ENCODE peak calls at places on chromosomes 4 and X, in four cellular contexts. One of them, this sample, is unnamed.
A peak's percentile ranks its signal among the peaks of the same experiment; 100 is the strongest.

GRCh38 chr4:529563-529962 is 30.6 kb downstream of the PIGG start:
- DNase-seq in activated B cell treated with CpG ODN at 0.5 μM for 24 hours: no peak
- DNase-seq in stomach: no peak
- DNase-seq in cardiac muscle cell: no peak
- DNase-seq in this sample: no peak

GRCh38 chrX:7147978-7148824 is at the start of gene PUDP:
- DNase-seq in stomach: peak; percentile 95
- DNase-seq in cardiac muscle cell: peak; percentile 82
- DNase-seq in activated B cell treated with CpG ODN at 0.5 μM for 24 hours: peak; percentile 80
- DNase-seq in this sample: peak; percentile 35

GRCh38 chrX:106698693-106699092 is 27.8 kb upstream of the RNF128 start:
- DNase-seq in stomach: no peak
- DNase-seq in cardiac muscle cell: peak; percentile 25
- DNase-seq in activated B cell treated with CpG ODN at 0.5 μM for 24 hours: no peak
- DNase-seq in this sample: no peak

GRCh38 chr4:8278009-8278395 is 8.4 kb downstream of the HTRA3 start:
- DNase-seq in stomach: no peak
- DNase-seq in cardiac muscle cell: peak; percentile 36
- DNase-seq in activated B cell treated with CpG ODN at 0.5 μM for 24 hours: no peak
- DNase-seq in this sample: no peak

GRCh38 chr4:1872918-1873269 is 1.7 kb downstream of the NSD2 start:
- DNase-seq in activated B cell treated with CpG ODN at 0.5 μM for 24 hours: no peak
- DNase-seq in cardiac muscle cell: peak; percentile 37
- DNase-seq in stomach: no peak
- DNase-seq in this sample: no peak

GRCh38 chrX:46918434-46918833 is 6.2 kb downstream of the JADE3 start:
- DNase-seq in activated B cell treated with CpG ODN at 0.5 μM for 24 hours: no peak
- DNase-seq in cardiac muscle cell: no peak
- DNase-seq in stomach: peak; percentile 35
- DNase-seq in this sample: no peak

GRCh38 chrX:74325130-74326059 is 21.4 kb downstream of the ZCCHC13 start:
- DNase-seq in stomach: no peak
- DNase-seq in cardiac muscle cell: no peak
- DNase-seq in activated B cell treated with CpG ODN at 0.5 μM for 24 hours: no peak
- DNase-seq in this sample: no peak

GRCh38 chr4:1523506-1523905 is 117.3 kb upstream of the NKX1-1 start:
- DNase-seq in activated B cell treated with CpG ODN at 0.5 μM for 24 hours: no peak
- DNase-seq in cardiac muscle cell: no peak
- DNase-seq in stomach: no peak
- DNase-seq in this sample: no peak

GRCh38 chr4:176256921-176257320 is 12.1 kb downstream of the ASB5 start:
- DNase-seq in cardiac muscle cell: no peak
- DNase-seq in stomach: no peak
- DNase-seq in activated B cell treated with CpG ODN at 0.5 μM for 24 hours: no peak
- DNase-seq in this sample: no peak

GRCh38 chr4:134215636-134216340 is 14.2 kb upstream of the PABPC4L start:
- DNase-seq in cardiac muscle cell: peak; percentile 22
- DNase-seq in stomach: no peak
- DNase-seq in activated B cell treated with CpG ODN at 0.5 μM for 24 hours: no peak
- DNase-seq in this sample: no peak
- TF ChIP-seq CTCF in cardiac muscle cell: no peak
- TF ChIP-seq CTCF in stomach: no peak
- TF ChIP-seq CTCF in activated B cell treated with CpG ODN at 0.5 μM for 24 hours: no peak
- TF ChIP-seq CTCF in this sample: no peak

GRCh38 chr4:114041117-114041475 is 61.6 kb upstream of the ARSJ start:
- DNase-seq in stomach: no peak
- DNase-seq in cardiac muscle cell: no peak
- DNase-seq in activated B cell treated with CpG ODN at 0.5 μM for 24 hours: no peak
- DNase-seq in this sample: no peak

GRCh38 chr4:114037981-114038380 is 58.5 kb upstream of the ARSJ start:
- DNase-seq in cardiac muscle cell: no peak
- DNase-seq in stomach: no peak
- DNase-seq in activated B cell treated with CpG ODN at 0.5 μM for 24 hours: no peak
- DNase-seq in this sample: no peak

GRCh38 chr4:114038762-114039392 is 59.4 kb upstream of the ARSJ start:
- DNase-seq in activated B cell treated with CpG ODN at 0.5 μM for 24 hours: no peak
- DNase-seq in cardiac muscle cell: no peak
- DNase-seq in stomach: no peak
- DNase-seq in this sample: no peak

GRCh38 chr4:114040319-114041116 is 61.1 kb upstream of the ARSJ start:
- DNase-seq in stomach: no peak
- DNase-seq in cardiac muscle cell: peak; percentile 7
- DNase-seq in activated B cell treated with CpG ODN at 0.5 μM for 24 hours: no peak
- DNase-seq in this sample: no peak

DNA sequence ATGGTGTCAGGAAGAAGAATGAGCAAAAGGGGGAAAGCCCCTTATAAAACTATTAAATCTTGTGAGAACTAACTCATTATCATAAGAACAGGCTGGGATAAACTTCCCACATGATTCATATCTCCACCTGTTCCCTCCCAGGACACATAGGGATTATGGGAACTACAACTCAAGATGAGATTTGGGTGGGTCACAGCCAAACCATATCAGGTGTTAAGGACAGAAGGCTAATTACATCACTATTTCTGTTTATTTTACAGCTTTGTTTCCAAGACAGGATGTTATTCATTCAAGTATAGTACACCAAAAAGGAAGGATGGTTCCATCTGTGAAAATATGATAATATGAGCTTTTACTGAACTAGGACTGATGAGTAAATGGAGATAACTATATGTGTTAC is 63.7 kb upstream of the ARSJ start:
- DNase-seq in activated B cell treated with CpG ODN at 0.5 μM for 24 hours: no peak
- DNase-seq in stomach: no peak
- DNase-seq in cardiac muscle cell: peak; percentile 4
- DNase-seq in this sample: no peak
- TF ChIP-seq CTCF in activated B cell treated with CpG ODN at 0.5 μM for 24 hours: no peak
- TF ChIP-seq CTCF in stomach: no peak
- TF ChIP-seq CTCF in cardiac muscle cell: no peak
- TF ChIP-seq CTCF in this sample: no peak

GRCh38 chrX:11557120-11557519 is 108.6 kb downstream of the ARHGAP6 start:
- DNase-seq in cardiac muscle cell: peak; percentile 40
- DNase-seq in stomach: no peak
- DNase-seq in activated B cell treated with CpG ODN at 0.5 μM for 24 hours: no peak
- DNase-seq in this sample: no peak

GRCh38 chrX:11562570-11562969 is 103.2 kb downstream of the ARHGAP6 start:
- DNase-seq in cardiac muscle cell: no peak
- DNase-seq in stomach: no peak
- DNase-seq in activated B cell treated with CpG ODN at 0.5 μM for 24 hours: no peak
- DNase-seq in this sample: no peak

GRCh38 chrX:11555759-11556158 is 110.0 kb downstream of the ARHGAP6 start:
- DNase-seq in activated B cell treated with CpG ODN at 0.5 μM for 24 hours: no peak
- DNase-seq in cardiac muscle cell: peak; percentile 52
- DNase-seq in stomach: no peak
- DNase-seq in this sample: no peak

GRCh38 chrX:11553594-11553993 is 112.1 kb downstream of the ARHGAP6 start:
- DNase-seq in stomach: no peak
- DNase-seq in activated B cell treated with CpG ODN at 0.5 μM for 24 hours: no peak
- DNase-seq in cardiac muscle cell: no peak
- DNase-seq in this sample: no peak

GRCh38 chrX:11558972-11559371 is 106.7 kb downstream of the ARHGAP6 start:
- DNase-seq in activated B cell treated with CpG ODN at 0.5 μM for 24 hours: peak; percentile 18
- DNase-seq in stomach: peak; percentile 29
- DNase-seq in cardiac muscle cell: no peak
- DNase-seq in this sample: no peak
- TF ChIP-seq CTCF in activated B cell treated with CpG ODN at 0.5 μM for 24 hours: no peak
- TF ChIP-seq CTCF in stomach: no peak
- TF ChIP-seq CTCF in cardiac muscle cell: peak; percentile 23
- TF ChIP-seq CTCF in this sample: peak; percentile 15

DNA sequence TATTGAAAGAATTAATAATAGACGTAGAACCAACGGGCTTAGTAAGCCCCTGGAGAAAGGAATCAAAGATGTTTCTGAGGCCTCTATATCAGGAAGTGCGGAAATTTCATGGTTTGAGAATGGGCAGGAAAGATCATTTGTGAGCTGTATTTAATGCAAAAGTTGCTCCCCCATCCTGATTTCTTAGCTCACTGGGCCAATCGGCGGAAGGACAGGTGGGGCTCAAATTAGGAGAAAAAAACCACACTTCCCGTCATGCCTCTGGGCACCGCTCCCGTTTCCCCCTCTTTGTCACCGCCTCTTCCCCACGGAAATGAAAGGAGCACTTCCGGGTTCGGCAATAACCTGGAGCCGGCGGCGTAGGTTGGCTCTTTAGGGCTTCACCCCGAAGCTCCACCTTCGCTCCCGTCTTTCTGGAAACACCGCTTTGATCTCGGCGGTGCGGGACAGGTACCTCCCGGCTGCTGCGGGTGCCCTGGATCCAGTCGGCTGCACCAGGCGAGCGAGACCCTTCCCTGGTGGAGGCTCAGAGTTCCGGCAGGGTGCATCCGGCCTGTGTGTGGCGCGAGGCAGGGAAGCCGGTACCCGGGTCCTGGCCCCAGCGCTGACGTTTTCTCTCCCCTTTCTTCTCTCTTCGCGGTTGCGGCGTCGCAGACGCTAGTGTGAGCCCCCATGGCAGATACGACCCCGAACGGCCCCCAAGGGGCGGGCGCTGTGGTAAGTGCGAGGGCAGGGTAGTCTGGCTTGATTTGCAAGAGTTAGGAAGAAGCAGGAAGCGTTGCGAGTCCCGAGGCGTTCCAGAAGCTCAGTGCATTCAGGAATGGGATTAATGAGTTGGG is at the start of gene TMEM33:
- DNase-seq in cardiac muscle cell: peak; percentile 90
- DNase-seq in stomach: peak; percentile 90
- DNase-seq in activated B cell treated with CpG ODN at 0.5 μM for 24 hours: peak; percentile 58
- DNase-seq in this sample: peak; percentile 18
- TF ChIP-seq CTCF in cardiac muscle cell: peak; percentile 15
- TF ChIP-seq CTCF in stomach: peak; percentile 36
- TF ChIP-seq CTCF in activated B cell treated with CpG ODN at 0.5 μM for 24 hours: no peak
- TF ChIP-seq CTCF in this sample: peak; percentile 19

GRCh38 chrX:120773801-120774200 is 101.9 kb downstream of the CT47B1 start:
- DNase-seq in cardiac muscle cell: no peak
- DNase-seq in activated B cell treated with CpG ODN at 0.5 μM for 24 hours: no peak
- DNase-seq in stomach: no peak
- DNase-seq in this sample: no peak

GRCh38 chrX:120774611-120775010 is 101.1 kb downstream of the CT47B1 start:
- DNase-seq in activated B cell treated with CpG ODN at 0.5 μM for 24 hours: no peak
- DNase-seq in stomach: no peak
- DNase-seq in cardiac muscle cell: peak; percentile 51
- DNase-seq in this sample: no peak

GRCh38 chrX:120768681-120769080 is 107.0 kb downstream of the CT47B1 start:
- DNase-seq in cardiac muscle cell: peak; percentile 52
- DNase-seq in stomach: no peak
- DNase-seq in activated B cell treated with CpG ODN at 0.5 μM for 24 hours: no peak
- DNase-seq in this sample: no peak

GRCh38 chrX:120768254-120768653 is 107.4 kb downstream of the CT47B1 start:
- DNase-seq in activated B cell treated with CpG ODN at 0.5 μM for 24 hours: no peak
- DNase-seq in stomach: no peak
- DNase-seq in cardiac muscle cell: no peak
- DNase-seq in this sample: no peak

GRCh38 chrX:120769576-120770341 is 105.9 kb downstream of the CT47B1 start:
- DNase-seq in cardiac muscle cell: peak; percentile 77
- DNase-seq in stomach: no peak
- DNase-seq in activated B cell treated with CpG ODN at 0.5 μM for 24 hours: no peak
- DNase-seq in this sample: no peak
- TF ChIP-seq CTCF in cardiac muscle cell: peak; percentile 36
- TF ChIP-seq CTCF in stomach: no peak
- TF ChIP-seq CTCF in activated B cell treated with CpG ODN at 0.5 μM for 24 hours: no peak
- TF ChIP-seq CTCF in this sample: no peak

DNA sequence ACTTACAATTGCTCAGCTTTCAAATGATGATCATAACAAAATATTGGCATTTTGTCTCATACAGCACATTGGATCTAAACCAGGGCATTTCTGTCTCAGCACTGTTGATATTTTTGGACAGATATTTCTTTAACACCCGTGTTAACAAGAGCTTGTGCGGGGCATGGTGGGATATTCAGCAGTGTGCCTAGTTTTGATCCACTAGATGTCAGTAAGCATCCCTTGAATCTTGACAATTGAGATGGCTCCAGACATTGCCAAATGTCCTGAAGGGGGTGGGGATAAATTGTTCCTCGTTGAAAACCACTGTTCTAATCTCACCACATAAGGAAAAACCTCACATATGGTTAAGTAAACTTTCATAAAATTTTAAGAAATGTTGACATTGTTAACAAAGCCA is 806.3 kb downstream of the STIM2 start:
- DNase-seq in cardiac muscle cell: no peak
- DNase-seq in stomach: no peak
- DNase-seq in activated B cell treated with CpG ODN at 0.5 μM for 24 hours: no peak
- DNase-seq in this sample: no peak
- TF ChIP-seq CTCF in cardiac muscle cell: no peak
- TF ChIP-seq CTCF in stomach: no peak
- TF ChIP-seq CTCF in activated B cell treated with CpG ODN at 0.5 μM for 24 hours: no peak
- TF ChIP-seq CTCF in this sample: no peak

DNA sequence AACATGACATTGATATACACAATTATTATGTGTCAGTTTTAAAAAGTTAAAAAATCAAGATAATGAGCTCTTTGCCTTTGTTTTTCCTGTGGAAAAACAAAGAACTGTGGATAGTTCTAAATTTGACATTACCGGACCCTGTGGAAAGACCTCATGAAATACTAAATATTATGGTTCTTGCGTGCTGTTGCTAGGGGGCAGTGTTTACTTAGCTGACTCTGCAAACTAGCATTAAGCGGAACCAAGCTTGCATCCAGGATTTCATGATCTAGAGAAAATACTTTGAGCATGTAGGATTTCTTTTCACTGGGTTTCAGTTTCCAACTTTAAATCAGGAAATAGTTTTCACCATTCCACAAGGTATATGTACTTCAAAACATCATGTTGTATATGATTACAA is 33.6 kb downstream of the CLCN4 start:
- DNase-seq in cardiac muscle cell: peak; percentile 84
- DNase-seq in activated B cell treated with CpG ODN at 0.5 μM for 24 hours: no peak
- DNase-seq in stomach: no peak
- DNase-seq in this sample: no peak
- TF ChIP-seq CTCF in cardiac muscle cell: peak; percentile 53
- TF ChIP-seq CTCF in activated B cell treated with CpG ODN at 0.5 μM for 24 hours: no peak
- TF ChIP-seq CTCF in stomach: peak; percentile 23
- TF ChIP-seq CTCF in this sample: peak; percentile 46

GRCh38 chr4:54110019-54110416 is 10.1 kb downstream of the GSX2 start:
- DNase-seq in activated B cell treated with CpG ODN at 0.5 μM for 24 hours: no peak
- DNase-seq in stomach: no peak
- DNase-seq in cardiac muscle cell: no peak
- DNase-seq in this sample: no peak
- TF ChIP-seq CTCF in activated B cell treated with CpG ODN at 0.5 μM for 24 hours: no peak
- TF ChIP-seq CTCF in stomach: no peak
- TF ChIP-seq CTCF in cardiac muscle cell: no peak
- TF ChIP-seq CTCF in this sample: no peak

GRCh38 chr4:85964298-85964697 is 395.6 kb downstream of the MAPK10 start:
- DNase-seq in stomach: no peak
- DNase-seq in activated B cell treated with CpG ODN at 0.5 μM for 24 hours: no peak
- DNase-seq in cardiac muscle cell: no peak
- DNase-seq in this sample: no peak
- TF ChIP-seq CTCF in stomach: peak; percentile 29
- TF ChIP-seq CTCF in activated B cell treated with CpG ODN at 0.5 μM for 24 hours: no peak
- TF ChIP-seq CTCF in cardiac muscle cell: no peak
- TF ChIP-seq CTCF in this sample: no peak

This sample was measured in esophagus squamous epithelium.